ENCODE peak calls at places on chromosomes 11 and 22, in eight cellular contexts. Q, P, J, T, R, K, M and Y are unnamed samples.
A peak's percentile ranks its signal among the peaks of the same experiment; 100 is the strongest.

GRCh38 chr11:117218133-117218915 is 13.5 kb downstream of the PCSK7 start:
- DNase-seq in Q (no peak), P (no peak), J (no peak), T (no peak), R (no peak), K (peak; percentile 57), M (no peak), Y (no peak)

GRCh38 chr22:48695251-48695650 is 1132.4 kb downstream of the BRD1 start:
- DNase-seq in Q (no peak), P (no peak), J (no peak), T (no peak), R (no peak), K (no peak), M (no peak), Y (no peak)

GRCh38 chr11:5449023-5449422 is at the start of gene OR51I2:
- DNase-seq in Q (no peak), P (no peak), J (no peak), T (no peak), R (no peak), K (no peak), M (no peak), Y (no peak)

GRCh38 chr11:84260862-84261261 is 974.7 kb upstream of the CCDC90B start:
- DNase-seq in Q (no peak), P (no peak), J (no peak), T (no peak), R (no peak), K (no peak), M (no peak), Y (no peak)

GRCh38 chr11:107538239-107538638 is 27.3 kb downstream of the ALKBH8 start:
- DNase-seq in Q (no peak), P (no peak), J (no peak), T (no peak), R (no peak), K (no peak), M (no peak), Y (no peak)

GRCh38 chr11:65590240-65590738 is 5.3 kb downstream of the KCNK7 start:
- DNase-seq in Q (no peak), P (no peak), J (no peak), T (no peak), R (no peak), K (peak; percentile 62), M (no peak), Y (no peak)

GRCh38 chr22:29031236-29031982 is 30.2 kb downstream of the C22orf31 start:
- DNase-seq in Q (peak; percentile 64), P (peak; percentile 96), J (no peak), T (peak; percentile 70), R (no peak), K (peak; percentile 98), M (peak; percentile 82), Y (peak; percentile 66)

GRCh38 chr11:110430267-110431211 is 791 bp downstream of the FDX1 start:
- DNase-seq in Q (no peak), P (peak; percentile 74), J (peak; percentile 45), T (no peak), R (peak; percentile 27), K (peak; percentile 56), M (peak; percentile 64), Y (peak; percentile 12)

GRCh38 chr11:112748713-112749481 is 212.3 kb upstream of the NCAM1 start:
- DNase-seq in Q (no peak), P (no peak), J (no peak), T (peak; percentile 57), R (no peak), K (no peak), M (no peak), Y (no peak)

GRCh38 chr11:132777067-132777975 is 755.0 kb downstream of the OPCML start:
- DNase-seq in Q (no peak), P (no peak), J (no peak), T (no peak), R (no peak), K (no peak), M (no peak), Y (no peak)

GRCh38 chr11:7558046-7558445 is 44.2 kb downstream of the PPFIBP2 start:
- DNase-seq in Q (no peak), P (no peak), J (no peak), T (no peak), R (no peak), K (no peak), M (no peak), Y (no peak)

GRCh38 chr22:39283312-39284141 is 35.9 kb downstream of the RPL3 start:
- DNase-seq in Q (no peak), P (peak; percentile 52), J (no peak), T (peak; percentile 58), R (no peak), K (peak; percentile 26), M (no peak), Y (no peak)

GRCh38 chr11:12829536-12830314 is 155.5 kb downstream of the TEAD1 start:
- DNase-seq in Q (no peak), P (no peak), J (no peak), T (no peak), R (no peak), K (no peak), M (no peak), Y (no peak)

GRCh38 chr22:42174062-42174461 is 43.5 kb upstream of the CYP2D6 start:
- DNase-seq in Q (no peak), P (no peak), J (no peak), T (no peak), R (peak; percentile 17), K (peak; percentile 73), M (no peak), Y (no peak)

GRCh38 chr11:38710262-38710661 is 2112.2 kb upstream of the RAG2 start:
- DNase-seq in Q (no peak), P (no peak), J (no peak), T (no peak), R (no peak), K (no peak), M (no peak), Y (no peak)

GRCh38 chr11:65501530-65502273 is 2.9 kb downstream of the MALAT1 start:
- DNase-seq in Q (no peak), P (peak; percentile 51), J (peak; percentile 42), T (no peak), R (no peak), K (peak; percentile 56), M (no peak), Y (no peak)

GRCh38 chr11:65150513-65151271 is 16.4 kb upstream of the SYVN1 start:
- DNase-seq in Q (peak; percentile 95), P (peak; percentile 93), J (no peak), T (peak; percentile 82), R (no peak), K (peak; percentile 86), M (no peak), Y (no peak)

GRCh38 chr11:81687057-81687456 is 1046.6 kb downstream of the FAM181B start:
- DNase-seq in Q (no peak), P (no peak), J (no peak), T (no peak), R (no peak), K (no peak), M (no peak), Y (no peak)

GRCh38 chr11:129852125-129852740 is 36.6 kb downstream of the TMEM45B start:
- DNase-seq in Q (no peak), P (no peak), J (no peak), T (no peak), R (no peak), K (no peak), M (no peak), Y (no peak)

GRCh38 chr11:22555901-22556300 is 69.7 kb downstream of the FANCF start:
- DNase-seq in Q (no peak), P (no peak), J (no peak), T (no peak), R (no peak), K (no peak), M (no peak), Y (no peak)

DNA sequence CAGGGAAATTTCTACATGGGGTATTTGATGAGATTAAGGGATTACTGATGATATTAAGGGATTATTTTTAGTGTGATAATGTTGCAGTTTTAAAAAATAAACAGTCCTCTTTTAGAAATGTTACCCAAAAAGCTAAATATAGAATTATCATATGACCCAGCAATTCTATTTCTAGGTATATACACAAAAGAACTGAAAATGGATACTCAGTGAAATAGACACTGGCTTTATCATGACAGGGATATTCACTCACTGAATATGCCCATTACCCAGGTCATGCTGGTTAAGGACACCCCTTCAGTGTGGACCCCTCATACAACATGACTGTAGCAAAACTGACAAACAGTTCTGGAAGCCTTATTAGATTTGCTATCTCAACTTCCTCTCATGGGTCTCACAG is 27.8 kb downstream of the USP28 start:
- DNase-seq in Q (no peak), P (no peak), J (no peak), T (no peak), R (peak; percentile 25), K (no peak), M (no peak), Y (no peak)
- H3K4me2 ChIP-seq in Q (no peak overlapping the region), P (no peak overlapping the region), J (no peak overlapping the region), T (no peak overlapping the region), R (peak overlapping the region; percentile 66), K (no peak overlapping the region), M (peak overlapping the region; percentile 61), Y (no peak overlapping the region)

DNA sequence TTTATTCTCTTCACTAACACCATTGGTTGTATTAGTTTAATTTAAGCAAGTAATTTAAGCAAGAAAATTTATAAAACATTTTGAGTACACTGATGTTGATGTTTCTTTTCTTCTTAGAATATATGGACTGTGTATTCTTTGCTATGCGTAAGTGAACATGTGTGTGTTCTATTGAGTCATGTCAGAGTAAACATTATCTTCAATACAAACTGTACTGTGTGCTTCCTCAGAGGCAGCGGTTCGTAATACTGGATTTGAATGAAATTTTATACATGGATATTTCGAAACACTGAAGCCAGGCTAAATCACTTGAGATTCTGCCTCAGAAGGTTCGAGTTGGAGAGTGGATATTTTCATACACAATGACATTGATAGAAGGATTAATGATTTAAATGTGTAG is 452.6 kb downstream of the LUZP2 start:
- DNase-seq in Q (no peak), P (no peak), J (no peak), T (no peak), R (no peak), K (no peak), M (no peak), Y (no peak)
- H3K4me2 ChIP-seq in Q (no peak overlapping the region), P (no peak overlapping the region), J (no peak overlapping the region), T (no peak overlapping the region), R (no peak overlapping the region), K (no peak overlapping the region), M (no peak overlapping the region), Y (no peak overlapping the region)

GRCh38 chr11:121465709-121466062 is 12.9 kb upstream of the SORL1-AS1 start:
- DNase-seq in Q (no peak), P (no peak), J (no peak), T (no peak), R (no peak), K (no peak), M (no peak), Y (no peak)
- H3K4me2 ChIP-seq in Q (peak overlapping the region; percentile 83), P (peak overlapping the region; percentile 58), J (peak overlapping the region; percentile 77), T (peak overlapping the region; percentile 63), R (no peak overlapping the region), K (no peak overlapping the region), M (peak overlapping the region; percentile 74), Y (no peak overlapping the region)

DNA sequence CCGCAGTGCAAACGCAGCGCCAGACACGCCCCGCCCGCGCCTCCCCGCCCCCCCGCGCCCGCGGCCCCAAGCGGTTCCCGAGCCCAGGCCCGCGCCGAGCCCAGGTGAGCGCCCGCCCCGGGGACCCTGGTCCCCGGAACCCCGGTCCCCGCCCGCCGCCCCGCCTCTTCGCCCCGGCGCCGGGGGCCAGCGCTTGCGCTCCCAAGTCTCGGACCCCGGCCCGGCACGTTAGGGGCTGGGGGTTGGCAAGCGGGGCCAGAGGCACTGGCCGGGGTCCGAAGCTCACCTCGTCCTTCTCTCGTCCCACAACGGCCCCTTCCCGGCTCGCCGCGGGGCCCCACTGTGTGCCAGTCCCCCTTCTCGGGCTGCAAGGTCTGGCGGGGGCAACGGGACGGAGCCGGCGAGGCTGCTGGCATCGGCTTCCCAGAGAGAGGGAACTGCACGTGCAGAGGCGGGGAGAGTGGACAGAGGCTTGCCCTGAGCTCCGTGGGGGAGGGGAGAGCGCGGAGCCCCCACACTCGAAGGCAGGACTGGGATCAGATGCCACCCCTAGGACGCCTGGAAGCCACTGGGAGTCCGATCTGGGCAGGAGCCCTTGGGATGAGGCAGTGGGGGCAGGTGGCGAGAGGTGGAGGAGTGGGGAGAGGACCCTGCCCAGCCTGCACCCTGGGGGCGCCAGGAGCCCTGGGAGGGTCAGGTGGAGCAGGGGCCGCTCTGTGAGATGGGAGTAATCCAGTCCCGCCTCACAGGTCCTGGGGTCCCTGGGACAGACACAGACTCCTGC is 1.8 kb upstream of the AIFM3 start:
- DNase-seq in Q (no peak), P (no peak), J (no peak), T (peak; percentile 79), R (no peak), K (no peak), M (no peak), Y (peak; percentile 57)
- H3K4me2 ChIP-seq in Q (no peak overlapping the region), P (peak overlapping the region; percentile 78), J (no peak overlapping the region), T (peak overlapping the region; percentile 85), R (peak overlapping the region; percentile 77), K (peak overlapping the region; percentile 59), M (peak overlapping the region; percentile 85), Y (peak overlapping the region; percentile 96)